ENCODE peak calls at places on chromosomes 11 and 22, in four cellular contexts. T, U, Z and I are unnamed samples.

GRCh38 chr11:31972623-31973022 is 118.3 kb upstream of the RCN1 start:
- DNase-seq in T (no peak), U (no peak), Z (no peak), I (no peak)

GRCh38 chr11:47187723-47188122 is 1.5 kb upstream of the PACSIN3 start:
- DNase-seq in T (no peak), U (no peak), Z (no peak), I (no peak)

GRCh38 chr22:46353483-46354105 is 18.1 kb downstream of the TRMU start:
- DNase-seq in T (no peak), U (no peak), Z (no peak), I (no peak)

GRCh38 chr11:74316772-74317505 is 5.5 kb upstream of the P4HA3 start:
- DNase-seq in T (no peak), U (no peak), Z (peak), I (peak)

GRCh38 chr11:3886985-3887384 is 31.5 kb downstream of the STIM1 start:
- DNase-seq in T (no peak), U (no peak), Z (no peak), I (no peak)

GRCh38 chr11:35260342-35260985 is 121.5 kb downstream of the CD44 start:
- DNase-seq in T (no peak), U (no peak), Z (peak), I (peak)

GRCh38 chr11:408154-409007 is 6.4 kb downstream of the SIGIRR start:
- DNase-seq in T (peak), U (no peak), Z (no peak), I (no peak)

GRCh38 chr22:20424937-20425587 is 12.6 kb downstream of the SCARF2 start:
- DNase-seq in T (peak), U (no peak), Z (peak), I (no peak)

GRCh38 chr22:18091916-18092526 is 14.2 kb downstream of the PEX26 start:
- DNase-seq in T (peak), U (no peak), Z (no peak), I (no peak)

GRCh38 chr22:45638834-45639746 is 32.5 kb upstream of the ATXN10 start:
- DNase-seq in T (peak), U (no peak), Z (peak), I (peak)

GRCh38 chr11:131099013-131099412 is 182.7 kb upstream of the SNX19 start:
- DNase-seq in T (no peak), U (no peak), Z (peak), I (peak)

GRCh38 chr11:112511271-112511670 is 250.6 kb upstream of the PLET1 start:
- DNase-seq in T (no peak), U (no peak), Z (no peak), I (no peak)

GRCh38 chr11:120121914-120122473 is 15.9 kb downstream of the TRIM29 start:
- DNase-seq in T (no peak), U (no peak), Z (no peak), I (no peak)

GRCh38 chr22:19844423-19845368 is 10.0 kb downstream of the GNB1L start:
- DNase-seq in T (peak), U (peak), Z (peak), I (peak)

GRCh38 chr11:68014157-68014965 is 4.2 kb downstream of the ALDH3B1 start:
- DNase-seq in T (no peak), U (no peak), Z (peak), I (peak)

GRCh38 chr22:40071720-40072119 is 77.0 kb downstream of the FAM83F start:
- DNase-seq in T (no peak), U (no peak), Z (no peak), I (no peak)

GRCh38 chr11:58567889-58568512 is 7.7 kb downstream of the LPXN start:
- DNase-seq in T (peak), U (peak), Z (peak), I (peak)

GRCh38 chr22:19818264-19819208 is 36.1 kb downstream of the GNB1L start:
- DNase-seq in T (no peak), U (no peak), Z (no peak), I (no peak)

GRCh38 chr22:33006220-33006954 is 51.8 kb downstream of the SYN3 start:
- DNase-seq in T (no peak), U (no peak), Z (no peak), I (no peak)

GRCh38 chr11:15216678-15217077 is 102.0 kb downstream of the INSC start:
- DNase-seq in T (no peak), U (no peak), Z (peak), I (no peak)

GRCh38 chr11:117641008-117641915 is 155.8 kb downstream of the DSCAML1 start:
- DNase-seq in T (no peak), U (peak), Z (no peak), I (no peak)

GRCh38 chr11:107493117-107493516 is 35.5 kb upstream of the CWF19L2 start:
- DNase-seq in T (no peak), U (no peak), Z (peak), I (peak)